ENCODE peak calls at places on chromosomes 7 and 10, in ten cellular contexts. H is cardiac fibroblast, C is AG04450, B is fibroblast of lung, X is A549, U is PC-9, J is stomach, M is BE2C, W is GM06990, S is spleen. P is an unnamed sample.

GRCh38 chr10:35606423-35606822 is 1.3 kb downstream of the GJD4 start:
- DNase-seq in H (peak), C (no peak), B (peak), X (no peak), U (no peak), J (no peak), M (no peak), W (no peak), S (no peak), P (no peak)

GRCh38 chr10:86086418-86086817 is 280.2 kb downstream of the GRID1 start:
- DNase-seq in H (no peak), C (no peak), B (no peak), X (no peak), U (no peak), J (peak), M (no peak), W (no peak), S (peak), P (no peak)

GRCh38 chr7:7902845-7903244 is 65.8 kb upstream of the GLCCI1 start:
- DNase-seq in H (no peak), C (no peak), B (no peak), X (no peak), U (no peak), J (no peak), M (no peak), W (no peak), S (no peak), P (no peak)

GRCh38 chr7:98638853-98639252 is 21.8 kb downstream of the NPTX2 start:
- DNase-seq in H (no peak), C (no peak), B (no peak), X (no peak), U (no peak), J (no peak), M (no peak), W (no peak), S (no peak), P (no peak)

GRCh38 chr10:42888504-42889095 is 106.0 kb downstream of the BMS1 start:
- DNase-seq in H (no peak), C (no peak), B (no peak), X (no peak), U (no peak), J (no peak), M (peak), W (no peak), S (no peak), P (no peak)

GRCh38 chr7:78953726-78954363 is 499.6 kb downstream of the MAGI2 start:
- DNase-seq in H (no peak), C (no peak), B (peak), X (no peak), U (no peak), J (no peak), M (no peak), W (no peak), S (no peak), P (peak)

GRCh38 chr7:130930260-130930659 is 196.3 kb upstream of the KLF14 start:
- DNase-seq in H (peak), C (no peak), B (no peak), X (no peak), U (no peak), J (no peak), M (no peak), W (no peak), S (peak), P (no peak)

GRCh38 chr10:68832596-68832995 is 5.3 kb downstream of the STOX1 start:
- DNase-seq in H (no peak), C (no peak), B (no peak), X (no peak), U (no peak), J (no peak), M (no peak), W (no peak), S (no peak), P (no peak)

GRCh38 chr10:77105756-77106155 is 531.9 kb downstream of the KCNMA1 start:
- DNase-seq in H (peak), C (no peak), B (peak), X (no peak), U (no peak), J (no peak), M (no peak), W (no peak), S (no peak), P (peak)

GRCh38 chr10:43075612-43076003 is 1.3 kb upstream of the RET start:
- DNase-seq in H (peak), C (no peak), B (no peak), X (peak), U (no peak), J (no peak), M (peak), W (no peak), S (no peak), P (no peak)

GRCh38 chr7:113629244-113629643 is 289.6 kb downstream of the PPP1R3A start:
- DNase-seq in H (no peak), C (peak), B (peak), X (no peak), U (no peak), J (no peak), M (no peak), W (no peak), S (no peak), P (no peak)

GRCh38 chr10:99982728-99983127 is 27.0 kb downstream of the DNMBP start:
- DNase-seq in H (no peak), C (no peak), B (no peak), X (no peak), U (no peak), J (no peak), M (no peak), W (peak), S (no peak), P (no peak)

GRCh38 chr10:24457661-24458318 is 248.9 kb downstream of the KIAA1217 start:
- DNase-seq in H (peak), C (no peak), B (peak), X (no peak), U (peak), J (peak), M (no peak), W (no peak), S (no peak), P (no peak)
- H3K4me3 ChIP-seq in H (no peak), C (no peak), B (no peak), X (no peak), U (no peak), J (no peak), M (no peak), W (no peak), S (no peak), P (no peak)

DNA sequence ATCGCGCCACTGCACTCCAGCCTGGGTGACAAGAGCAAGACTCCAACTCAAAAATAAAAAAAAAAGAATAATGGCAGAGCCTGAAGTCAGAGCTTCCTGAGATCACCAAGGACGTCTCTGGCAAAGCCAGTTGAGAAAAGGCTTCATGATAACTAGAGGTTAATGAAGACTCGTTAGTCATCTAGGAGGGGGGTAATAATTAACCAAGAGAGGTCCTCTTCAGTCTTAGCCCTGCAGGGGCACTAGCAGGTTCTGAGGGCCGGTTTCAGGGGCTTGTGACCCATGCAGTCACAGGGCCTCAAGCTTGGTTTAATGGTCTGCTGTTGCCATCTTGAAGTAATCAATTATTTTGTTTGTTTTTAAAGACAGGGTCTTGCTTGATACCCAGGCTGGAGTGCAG is 28.6 kb upstream of the PROSER2 start:
- DNase-seq in H (no peak), C (no peak), B (no peak), X (peak), U (no peak), J (no peak), M (no peak), W (no peak), S (no peak), P (no peak)
- TF ChIP-seq CTCF in H (no peak), C (no peak), B (no peak), X (no peak), U (no peak), J (no peak), M (no peak), W (no peak), S (no peak), P (no peak)

DNA sequence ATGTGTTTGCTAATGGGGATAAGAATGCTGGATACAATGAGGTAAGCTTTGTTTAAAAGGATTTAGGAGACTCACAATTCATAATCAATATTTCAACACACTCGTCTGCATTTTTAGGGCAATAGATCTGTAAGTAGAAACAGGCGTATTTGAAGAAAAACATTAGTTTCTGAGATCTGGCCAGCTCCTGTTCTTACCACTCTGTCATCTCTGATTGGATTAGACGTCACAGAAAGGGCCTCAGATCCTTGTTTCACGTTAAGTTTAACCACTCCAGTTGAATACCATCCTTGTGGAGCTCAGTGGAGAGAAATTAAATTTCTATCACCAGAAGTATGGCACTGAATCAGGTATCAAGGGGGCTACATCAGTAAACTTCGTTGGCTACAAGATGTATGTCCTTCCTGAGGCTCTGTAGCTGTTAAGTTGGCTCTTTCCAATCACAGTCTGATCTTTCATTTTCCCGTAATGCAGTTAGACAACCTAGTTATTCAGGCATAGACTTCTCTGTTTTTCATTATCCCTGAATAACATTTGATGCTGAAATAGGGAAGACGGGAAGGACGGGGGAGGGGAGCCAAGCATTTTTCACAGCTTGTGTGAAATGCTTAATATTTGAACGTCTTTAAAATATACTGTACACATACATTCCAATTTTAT is 659.2 kb upstream of the GALNT17 start:
- DNase-seq in H (no peak), C (no peak), B (no peak), X (no peak), U (no peak), J (no peak), M (peak), W (no peak), S (no peak), P (no peak)
- H3K4me3 ChIP-seq in H (no peak), C (no peak), B (no peak), X (no peak), U (no peak), J (no peak), M (peak), W (no peak), S (no peak), P (no peak)

GRCh38 chr7:65463184-65463583 is 89.5 kb downstream of the ZNF92 start:
- DNase-seq in H (peak), C (no peak), B (no peak), X (no peak), U (no peak), J (no peak), M (no peak), W (no peak), S (no peak), P (no peak)

GRCh38 chr7:65454479-65454878 is 80.8 kb downstream of the ZNF92 start:
- DNase-seq in H (no peak), C (no peak), B (no peak), X (no peak), U (no peak), J (no peak), M (no peak), W (no peak), S (no peak), P (no peak)

GRCh38 chr7:65462148-65462716 is 88.6 kb downstream of the ZNF92 start:
- DNase-seq in H (peak), C (no peak), B (no peak), X (no peak), U (no peak), J (no peak), M (no peak), W (no peak), S (no peak), P (no peak)

GRCh38 chr7:65457705-65458104 is 84.0 kb downstream of the ZNF92 start:
- DNase-seq in H (no peak), C (no peak), B (no peak), X (no peak), U (no peak), J (no peak), M (no peak), W (no peak), S (no peak), P (no peak)

GRCh38 chr7:65459438-65459837 is 85.8 kb downstream of the ZNF92 start:
- DNase-seq in H (no peak), C (no peak), B (no peak), X (no peak), U (no peak), J (no peak), M (no peak), W (no peak), S (no peak), P (no peak)
- TF ChIP-seq CTCF in H (no peak), C (no peak), B (no peak), X (no peak), U (no peak), J (no peak), M (no peak), W (no peak), S (no peak), P (no peak)

DNA sequence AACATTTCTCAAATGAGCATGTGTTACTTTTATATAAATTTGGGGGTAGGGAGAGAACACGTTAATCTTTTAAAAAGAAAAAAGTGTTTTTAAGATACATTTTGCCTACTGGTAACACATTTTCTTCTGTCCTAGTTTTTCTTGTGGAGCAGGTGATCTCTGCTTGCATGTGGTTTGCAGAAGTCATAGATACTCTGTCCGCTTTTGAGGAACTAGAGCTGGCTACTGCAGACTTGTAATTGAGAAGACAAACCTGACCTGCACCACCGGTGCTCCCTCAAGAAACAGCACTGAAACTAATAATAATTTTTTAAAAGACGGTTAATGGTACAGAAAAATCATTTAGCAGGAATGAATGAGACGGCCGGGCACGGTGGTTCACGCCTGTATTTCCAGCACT is 243.1 kb downstream of the KIAA1217 start:
- DNase-seq in H (no peak), C (no peak), B (no peak), X (no peak), U (no peak), J (no peak), M (no peak), W (no peak), S (no peak), P (no peak)
- H3K4me3 ChIP-seq in H (no peak), C (no peak), B (no peak), X (no peak), U (no peak), J (no peak), M (no peak), W (no peak), S (no peak), P (no peak)

GRCh38 chr7:49479936-49480544 is 293.4 kb upstream of the VWC2 start:
- DNase-seq in H (no peak), C (no peak), B (no peak), X (no peak), U (no peak), J (no peak), M (no peak), W (no peak), S (no peak), P (no peak)

GRCh38 chr7:49479421-49479820 is 294.0 kb upstream of the VWC2 start:
- DNase-seq in H (no peak), C (no peak), B (no peak), X (no peak), U (no peak), J (no peak), M (no peak), W (no peak), S (no peak), P (no peak)

GRCh38 chr7:49486974-49487919 is 286.2 kb upstream of the VWC2 start:
- DNase-seq in H (no peak), C (no peak), B (no peak), X (no peak), U (no peak), J (no peak), M (no peak), W (no peak), S (no peak), P (no peak)

GRCh38 chr7:49488573-49488972 is 284.9 kb upstream of the VWC2 start:
- DNase-seq in H (no peak), C (no peak), B (no peak), X (no peak), U (no peak), J (no peak), M (no peak), W (no peak), S (no peak), P (no peak)

GRCh38 chr7:49483142-49483541 is 290.3 kb upstream of the VWC2 start:
- DNase-seq in H (no peak), C (no peak), B (no peak), X (no peak), U (no peak), J (no peak), M (peak), W (no peak), S (no peak), P (no peak)
- TF ChIP-seq CTCF in H (no peak), C (no peak), B (no peak), X (no peak), U (peak), J (no peak), M (peak), W (peak), S (no peak), P (no peak)

DNA sequence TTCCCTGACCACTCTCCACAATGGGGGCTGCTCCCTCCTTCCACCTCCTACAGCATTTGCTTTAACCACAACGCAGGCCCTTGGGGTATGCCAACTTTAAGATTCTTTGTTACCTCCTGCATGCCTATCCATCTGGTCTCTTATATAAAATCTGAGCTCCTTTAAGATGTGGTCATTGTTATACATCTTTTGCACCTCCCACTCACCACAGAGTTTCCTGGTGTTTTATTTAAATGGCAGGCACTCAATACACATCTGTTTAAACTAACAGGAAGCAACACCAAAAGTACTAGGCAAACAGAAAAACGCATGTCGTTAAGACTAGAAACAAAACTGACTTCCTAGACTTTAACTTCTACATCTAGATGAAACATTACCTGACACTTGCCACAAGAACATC is 36.3 kb downstream of the SLC25A13 start:
- DNase-seq in H (no peak), C (no peak), B (no peak), X (no peak), U (no peak), J (no peak), M (no peak), W (peak), S (no peak), P (no peak)
- H3K4me3 ChIP-seq in H (no peak), C (no peak), B (no peak), X (no peak), U (no peak), J (no peak), M (no peak), W (no peak), S (no peak), P (no peak)

DNA sequence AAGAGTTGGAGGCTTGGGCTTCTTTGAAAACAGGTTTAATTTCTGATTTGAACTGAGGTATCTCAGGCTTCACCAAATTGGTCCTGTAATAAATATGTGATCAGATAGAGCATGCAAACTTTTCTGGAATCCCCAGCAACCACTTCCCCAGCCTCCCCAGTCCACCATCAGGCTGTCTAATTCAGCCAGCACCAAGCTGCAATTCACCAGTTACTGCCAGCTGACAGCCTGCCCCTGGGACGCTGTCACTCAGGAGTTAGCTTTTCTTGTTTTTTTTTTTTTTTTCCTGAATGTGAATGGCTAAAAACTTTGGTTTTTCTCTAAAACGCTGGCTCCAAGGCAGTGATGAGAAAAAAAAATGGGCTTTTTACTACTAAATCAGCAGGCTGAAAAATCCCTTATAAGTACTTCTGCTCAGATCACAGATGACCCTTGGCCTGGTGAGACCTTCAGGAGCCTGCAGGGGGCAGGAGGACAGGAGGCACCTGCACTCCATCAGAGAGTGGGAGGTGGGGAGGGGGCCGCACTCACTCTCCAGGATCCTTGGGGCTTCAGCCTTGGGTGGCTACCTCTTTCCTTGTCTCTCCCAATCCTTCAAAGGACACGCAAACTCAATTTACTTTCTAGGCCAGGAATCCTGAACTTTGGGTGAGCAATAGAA is 349.4 kb downstream of the GATA3 start:
- DNase-seq in H (no peak), C (no peak), B (no peak), X (no peak), U (peak), J (no peak), M (no peak), W (peak), S (no peak), P (no peak)
- TF ChIP-seq CTCF in H (peak), C (no peak), B (no peak), X (no peak), U (peak), J (no peak), M (peak), W (peak), S (no peak), P (no peak)

P was measured in HFF-Myc.